ENCODE peak calls at places on chromosome 19, in seven cellular contexts. One of them, this sample, is unnamed.
A peak's percentile ranks its signal among the peaks of the same experiment; 100 is the strongest.

GRCh38 chr19:27793128-27793643 is 1419.8 kb downstream of the UQCRFS1 start:
- DNase-seq in GM03348: peak; percentile 90
- DNase-seq in fibroblast of mammary gland: peak; percentile 78
- DNase-seq in hypothalamus: peak; percentile 62
- DNase-seq in CD8-positive, alpha-beta T cell: peak; percentile 67
- DNase-seq in T follicular helper cell: peak; percentile 44
- DNase-seq in AG04450: peak; percentile 27
- DNase-seq in this sample: peak; percentile 70

GRCh38 chr19:19488041-19488874 is 27.1 kb downstream of the TSSK6 start:
- DNase-seq in GM03348: no peak
- DNase-seq in fibroblast of mammary gland: peak; percentile 13
- DNase-seq in hypothalamus: no peak
- DNase-seq in CD8-positive, alpha-beta T cell: no peak
- DNase-seq in T follicular helper cell: no peak
- DNase-seq in AG04450: no peak
- DNase-seq in this sample: no peak

GRCh38 chr19:35740423-35741215 is 1.6 kb downstream of the IGFLR1 start:
- DNase-seq in GM03348: peak; percentile 99
- DNase-seq in fibroblast of mammary gland: peak; percentile 93
- DNase-seq in hypothalamus: peak; percentile 97
- DNase-seq in CD8-positive, alpha-beta T cell: peak; percentile 97
- DNase-seq in T follicular helper cell: peak; percentile 93
- DNase-seq in AG04450: peak; percentile 91
- DNase-seq in this sample: peak; percentile 99

GRCh38 chr19:14375582-14376291 is 5.5 kb upstream of the ADGRE5 start:
- DNase-seq in GM03348: peak; percentile 50
- DNase-seq in fibroblast of mammary gland: no peak
- DNase-seq in hypothalamus: no peak
- DNase-seq in CD8-positive, alpha-beta T cell: no peak
- DNase-seq in T follicular helper cell: no peak
- DNase-seq in AG04450: no peak
- DNase-seq in this sample: no peak

GRCh38 chr19:48553676-48554384 is 1.9 kb downstream of the SULT2B1 start:
- DNase-seq in GM03348: peak; percentile 41
- DNase-seq in fibroblast of mammary gland: peak; percentile 87
- DNase-seq in hypothalamus: no peak
- DNase-seq in CD8-positive, alpha-beta T cell: no peak
- DNase-seq in T follicular helper cell: no peak
- DNase-seq in AG04450: no peak
- DNase-seq in this sample: peak; percentile 65

GRCh38 chr19:2579678-2580280 is 103.9 kb downstream of the GADD45B start:
- DNase-seq in GM03348: no peak
- DNase-seq in fibroblast of mammary gland: no peak
- DNase-seq in hypothalamus: no peak
- DNase-seq in CD8-positive, alpha-beta T cell: no peak
- DNase-seq in T follicular helper cell: no peak
- DNase-seq in AG04450: no peak
- DNase-seq in this sample: no peak

GRCh38 chr19:29942404-29943261 is 594 bp downstream of the URI1 start:
- DNase-seq in GM03348: peak; percentile 81
- DNase-seq in fibroblast of mammary gland: peak; percentile 22
- DNase-seq in hypothalamus: peak; percentile 38
- DNase-seq in CD8-positive, alpha-beta T cell: peak; percentile 76
- DNase-seq in T follicular helper cell: peak; percentile 69
- DNase-seq in AG04450: no peak
- DNase-seq in this sample: no peak

GRCh38 chr19:57363734-57364181 is 407 bp downstream of the TRAPPC2B start:
- DNase-seq in GM03348: peak; percentile 46
- DNase-seq in fibroblast of mammary gland: peak; percentile 6
- DNase-seq in hypothalamus: no peak
- DNase-seq in CD8-positive, alpha-beta T cell: no peak
- DNase-seq in T follicular helper cell: no peak
- DNase-seq in AG04450: no peak
- DNase-seq in this sample: peak; percentile 28

GRCh38 chr19:49570138-49570856 is 10.1 kb downstream of the NOSIP start:
- DNase-seq in GM03348: peak; percentile 86
- DNase-seq in fibroblast of mammary gland: peak; percentile 91
- DNase-seq in hypothalamus: no peak
- DNase-seq in CD8-positive, alpha-beta T cell: peak; percentile 76
- DNase-seq in T follicular helper cell: peak; percentile 62
- DNase-seq in AG04450: peak; percentile 73
- DNase-seq in this sample: peak; percentile 91

GRCh38 chr19:47107953-47108746 is 5.4 kb downstream of the ZC3H4 start:
- DNase-seq in GM03348: no peak
- DNase-seq in fibroblast of mammary gland: peak; percentile 49
- DNase-seq in hypothalamus: no peak
- DNase-seq in CD8-positive, alpha-beta T cell: no peak
- DNase-seq in T follicular helper cell: no peak
- DNase-seq in AG04450: no peak
- DNase-seq in this sample: peak; percentile 30

GRCh38 chr19:49151339-49152217 is 3.6 kb downstream of the HRC start:
- DNase-seq in GM03348: peak; percentile 67
- DNase-seq in fibroblast of mammary gland: peak; percentile 23
- DNase-seq in hypothalamus: peak; percentile 28
- DNase-seq in CD8-positive, alpha-beta T cell: peak; percentile 45
- DNase-seq in T follicular helper cell: no peak
- DNase-seq in AG04450: no peak
- DNase-seq in this sample: peak; percentile 58

This sample was measured in choroid plexus epithelial cell.